ENCODE peak calls at places on chromosomes 5 and 9, in nine cellular contexts. P is left lung, M is NCI-H1417, B is ACHN, I is glomerular endothelial cell, L is lung, A is glutamatergic neuron, S is aorta, X is amygdala. Q is an unnamed sample.

GRCh38 chr9:108687360-108687981 is 168.3 kb downstream of the ACTL7B start:
- DNase-seq in P (no peak), S (no peak), I (no peak), X (no peak), L (no peak), M (peak), A (no peak), B (no peak), Q (no peak)

GRCh38 chr5:62937661-62938558 is 359.3 kb downstream of the LRRC70 start:
- DNase-seq in A (no peak), B (peak), X (no peak), I (no peak), P (no peak), L (peak), M (no peak), S (no peak), Q (no peak)

GRCh38 chr5:142959683-142960308 is 189.6 kb downstream of the ARHGAP26 start:
- DNase-seq in B (no peak), S (no peak), L (no peak), M (no peak), P (no peak), A (no peak), I (no peak), X (no peak), Q (no peak)

GRCh38 chr5:132215329-132215728 is 12.3 kb downstream of the P4HA2 start:
- DNase-seq in A (no peak), I (no peak), S (peak), X (peak), B (peak), M (no peak), L (peak), P (peak), Q (no peak)

GRCh38 chr5:80255425-80255751 is 460 bp downstream of the SERINC5 start:
- DNase-seq in B (peak), X (peak), I (no peak), M (peak), A (peak), P (peak), S (peak), L (peak), Q (peak)

GRCh38 chr5:567664-568060 is 43.4 kb upstream of the SLC9A3 start:
- DNase-seq in B (no peak), M (no peak), A (no peak), X (no peak), L (no peak), P (no peak), S (no peak), I (no peak), Q (no peak)

GRCh38 chr5:124377386-124377785 is 369.1 kb downstream of the ZNF608 start:
- DNase-seq in L (no peak), X (no peak), M (no peak), I (no peak), P (no peak), A (no peak), S (no peak), B (no peak), Q (no peak)

GRCh38 chr9:93864029-93864428 is 91.1 kb downstream of the BARX1 start:
- DNase-seq in M (no peak), S (no peak), I (no peak), A (peak), P (no peak), X (no peak), L (no peak), B (no peak), Q (no peak)

GRCh38 chr5:115549154-115549553 is 4.6 kb upstream of the FEM1C start:
- DNase-seq in A (no peak), S (no peak), P (no peak), M (peak), I (no peak), X (no peak), B (peak), L (no peak), Q (peak)

GRCh38 chr9:78695521-78695920 is 398.6 kb downstream of the PSAT1 start:
- DNase-seq in P (no peak), S (no peak), M (peak), I (no peak), X (no peak), B (no peak), A (no peak), L (no peak), Q (no peak)

GRCh38 chr9:92496401-92496800 is 14.1 kb upstream of the ASPN start:
- DNase-seq in B (no peak), P (no peak), M (no peak), I (no peak), X (no peak), S (no peak), L (no peak), A (no peak), Q (no peak)

GRCh38 chr9:127192744-127193143 is 70.3 kb upstream of the ANGPTL2 start:
- DNase-seq in I (no peak), S (peak), A (peak), M (no peak), P (no peak), L (no peak), X (no peak), B (no peak), Q (no peak)

GRCh38 chr9:5144217-5144616 is 41.2 kb downstream of the INSL6 start:
- DNase-seq in I (no peak), A (no peak), L (no peak), M (no peak), X (no peak), S (no peak), B (no peak), P (no peak), Q (no peak)

GRCh38 chr5:57175586-57175985 is 1.7 kb downstream of the GPBP1 start:
- DNase-seq in M (peak), B (peak), I (no peak), X (no peak), L (no peak), A (no peak), P (no peak), S (no peak), Q (peak)

GRCh38 chr9:133453651-133454050 is 6.1 kb upstream of the CACFD1 start:
- DNase-seq in I (no peak), B (no peak), A (no peak), X (no peak), L (no peak), M (no peak), S (no peak), P (no peak), Q (no peak)

GRCh38 chr9:135506327-135507103 is 6.0 kb downstream of the MRPS2 start:
- DNase-seq in B (no peak), I (no peak), S (peak), A (no peak), L (no peak), X (no peak), M (no peak), P (no peak), Q (no peak)

GRCh38 chr9:121833061-121833460 is 181.6 kb downstream of the DAB2IP start:
- DNase-seq in S (peak), P (no peak), I (no peak), X (no peak), L (no peak), A (no peak), B (no peak), M (no peak), Q (no peak)

GRCh38 chr5:124330595-124330994 is 415.8 kb downstream of the ZNF608 start:
- DNase-seq in X (no peak), B (no peak), L (no peak), S (no peak), A (no peak), I (no peak), M (no peak), P (no peak), Q (no peak)

GRCh38 chr9:80449513-80449912 is 877.7 kb downstream of the TLE4 start:
- DNase-seq in L (no peak), B (no peak), A (peak), M (no peak), P (no peak), S (no peak), X (no peak), I (no peak), Q (no peak)

GRCh38 chr5:1127991-1128785 is 16.3 kb upstream of the SLC12A7 start:
- DNase-seq in L (no peak), I (no peak), S (no peak), B (no peak), M (peak), X (no peak), A (no peak), P (no peak), Q (no peak)

GRCh38 chr9:109310486-109310901 is 10.4 kb downstream of the EPB41L4B start:
- DNase-seq in S (no peak), B (no peak), L (no peak), X (no peak), I (no peak), P (no peak), M (no peak), A (no peak), Q (no peak)

GRCh38 chr9:1152171-1152570 is 102.0 kb downstream of the DMRT2 start:
- DNase-seq in A (no peak), B (no peak), P (no peak), I (no peak), S (no peak), L (no peak), X (no peak), M (no peak), Q (no peak)

GRCh38 chr5:172008689-172009141 is 2.3 kb upstream of the FBXW11 start:
- DNase-seq in M (no peak), L (no peak), B (no peak), X (no peak), A (no peak), P (no peak), I (no peak), S (no peak), Q (no peak)

GRCh38 chr5:181167814-181168488 is 20.6 kb downstream of the OR2V2 start:
- DNase-seq in S (no peak), A (peak), P (no peak), B (peak), X (no peak), M (peak), I (no peak), L (no peak), Q (peak)

GRCh38 chr9:138075496-138075895 is 197.9 kb downstream of the CACNA1B start:
- DNase-seq in I (no peak), M (no peak), L (no peak), A (no peak), X (no peak), S (peak), B (no peak), P (no peak), Q (no peak)

GRCh38 chr5:39055027-39055759 is 19.0 kb downstream of the RICTOR start:
- DNase-seq in A (no peak), M (no peak), B (no peak), I (no peak), L (no peak), X (no peak), S (no peak), P (no peak), Q (no peak)

GRCh38 chr5:31443572-31443971 is 88.3 kb downstream of the DROSHA start:
- DNase-seq in S (no peak), A (no peak), X (no peak), L (no peak), B (no peak), P (no peak), I (no peak), M (no peak), Q (no peak)

GRCh38 chr5:59838989-59839388 is 54.5 kb downstream of the PDE4D start:
- DNase-seq in A (no peak), P (no peak), S (no peak), X (no peak), M (no peak), B (no peak), L (no peak), I (no peak), Q (no peak)

GRCh38 chr5:60540855-60541805 is 158.8 kb downstream of the DEPDC1B start:
- DNase-seq in B (no peak), I (no peak), A (peak), L (no peak), P (no peak), X (no peak), S (peak), M (peak), Q (no peak)

GRCh38 chr9:129347323-129348120 is 169.5 kb upstream of the IER5L start:
- DNase-seq in L (no peak), P (peak), B (no peak), I (no peak), X (no peak), S (no peak), M (no peak), A (no peak), Q (no peak)

GRCh38 chr9:123710299-123710698 is 219.6 kb downstream of the DENND1A start:
- DNase-seq in I (peak), X (no peak), M (no peak), B (peak), S (no peak), A (no peak), P (no peak), L (no peak), Q (no peak)

GRCh38 chr5:116498478-116498877 is 76.1 kb downstream of the SEMA6A start:
- DNase-seq in P (no peak), B (no peak), M (no peak), A (no peak), L (no peak), I (no peak), X (no peak), S (no peak), Q (no peak)

GRCh38 chr5:179226696-179227095 is 118.6 kb downstream of the ADAMTS2 start:
- DNase-seq in L (no peak), S (no peak), B (no peak), I (no peak), A (no peak), M (no peak), P (no peak), X (no peak), Q (no peak)

GRCh38 chr9:104833701-104834100 is 69.8 kb downstream of the NIPSNAP3B start:
- DNase-seq in X (no peak), M (no peak), S (no peak), A (no peak), P (no peak), L (no peak), I (no peak), B (no peak), Q (no peak)

GRCh38 chr9:93576296-93577044 is at the start of gene PHF2:
- DNase-seq in I (no peak), L (no peak), B (peak), M (peak), S (no peak), P (no peak), A (no peak), X (no peak), Q (no peak)

GRCh38 chr9:81868145-81868544 is 60.1 kb upstream of the SPATA31D4 start:
- DNase-seq in I (no peak), A (no peak), S (no peak), M (no peak), X (no peak), B (no peak), P (no peak), L (no peak), Q (no peak)

GRCh38 chr5:125485003-125485641 is 738.7 kb upstream of the ZNF608 start:
- DNase-seq in P (no peak), I (peak), L (peak), S (no peak), X (peak), B (peak), A (no peak), M (peak), Q (no peak)